ENCODE peak calls at places on chromosomes 5 and 9, in nine cellular contexts. C, E, Z, T, X, J, M, K and G are unnamed samples.

GRCh38 chr9:6628714-6629113 is 16.8 kb downstream of the GLDC start:
- DNase-seq in M (no peak), E (no peak), J (no peak), T (no peak), C (no peak), Z (no peak), K (no peak), X (no peak), G (no peak)

GRCh38 chr9:69314547-69314946 is 10.5 kb upstream of the ENTREP1 start:
- DNase-seq in Z (no peak), K (no peak), M (no peak), C (no peak), T (no peak), J (no peak), X (no peak), E (no peak), G (no peak)

GRCh38 chr5:55063899-55064298 is 38.5 kb upstream of the GZMA start:
- DNase-seq in M (no peak), K (no peak), J (no peak), T (no peak), E (no peak), X (no peak), Z (no peak), C (no peak), G (no peak)

GRCh38 chr5:170631471-170632195 is 127.8 kb downstream of the KCNIP1 start:
- DNase-seq in X (peak), C (peak), E (peak), K (peak), M (no peak), Z (no peak), J (no peak), T (no peak), G (no peak)

GRCh38 chr9:129210125-129210524 is 32.1 kb upstream of the IER5L start:
- DNase-seq in X (no peak), E (no peak), T (no peak), C (no peak), Z (no peak), M (no peak), K (no peak), J (no peak), G (no peak)

GRCh38 chr9:79189511-79189924 is 382.2 kb upstream of the TLE4 start:
- DNase-seq in K (no peak), C (no peak), E (no peak), Z (no peak), J (no peak), X (no peak), T (no peak), M (no peak), G (no peak)

GRCh38 chr5:91111473-91112238 is 271.5 kb downstream of the ARRDC3 start:
- DNase-seq in C (no peak), T (no peak), Z (no peak), J (no peak), K (no peak), M (no peak), E (no peak), X (no peak), G (no peak)

GRCh38 chr9:14438232-14438966 is 124.5 kb upstream of the NFIB start:
- DNase-seq in Z (no peak), E (no peak), J (no peak), T (no peak), K (no peak), M (no peak), C (no peak), X (no peak), G (no peak)

GRCh38 chr5:55234171-55234700 is 828 bp upstream of the CCNO start:
- DNase-seq in J (peak), T (peak), E (peak), C (peak), M (no peak), X (peak), K (no peak), Z (no peak), G (no peak)

GRCh38 chr9:4009006-4009511 is 290.8 kb downstream of the GLIS3 start:
- DNase-seq in M (no peak), Z (no peak), X (no peak), K (peak), C (no peak), E (no peak), T (no peak), J (no peak), G (no peak)

GRCh38 chr9:136578915-136579637 is 33.2 kb upstream of the NOTCH1 start:
- DNase-seq in X (no peak), M (no peak), E (no peak), T (no peak), Z (no peak), J (no peak), C (peak), K (peak), G (no peak)

GRCh38 chr9:120839146-120839545 is 3.6 kb downstream of the PSMD5 start:
- DNase-seq in Z (no peak), X (no peak), M (no peak), T (no peak), J (no peak), C (no peak), E (no peak), K (no peak), G (no peak)

GRCh38 chr5:141338538-141339306 is at the start of gene PCDHGA2:
- DNase-seq in M (no peak), E (no peak), T (no peak), K (peak), C (peak), J (peak), X (peak), Z (no peak), G (peak)

GRCh38 chr5:73374520-73375235 is 73.9 kb downstream of the FOXD1 start:
- DNase-seq in J (no peak), X (no peak), K (no peak), C (no peak), E (no peak), M (no peak), Z (no peak), T (no peak), G (no peak)
- TF ChIP-seq POLR2A in J (no peak), X (no peak), K (no peak), C (no peak), E (no peak), M (no peak), Z (no peak), T (no peak), G (no peak)

GRCh38 chr9:134407123-134407779 is 81.0 kb downstream of the RXRA start:
- DNase-seq in T (peak), Z (peak), C (peak), X (peak), M (peak), J (peak), K (peak), E (peak), G (peak)
- TF ChIP-seq POLR2A in T (peak), Z (no peak), C (no peak), X (no peak), M (peak), J (no peak), K (no peak), E (peak), G (no peak)

GRCh38 chr9:89522261-89522978 is 24.5 kb upstream of the SEMA4D start:
- DNase-seq in K (no peak), C (no peak), Z (no peak), X (no peak), M (no peak), E (no peak), J (peak), T (no peak), G (no peak)
- TF ChIP-seq POLR2A in K (no peak), C (no peak), Z (no peak), X (no peak), M (no peak), E (no peak), J (no peak), T (no peak), G (no peak)

GRCh38 chr9:21331676-21332402 is 3.4 kb downstream of the KLHL9 start:
- DNase-seq in T (no peak), J (no peak), E (no peak), K (no peak), X (no peak), C (no peak), Z (no peak), M (no peak), G (no peak)

GRCh38 chr9:21334603-21334968 is 618 bp downstream of the KLHL9 start:
- DNase-seq in C (peak), X (no peak), M (no peak), E (no peak), Z (no peak), K (no peak), T (no peak), J (no peak), G (no peak)

GRCh38 chr9:21336467-21336866 is 1.3 kb upstream of the KLHL9 start:
- DNase-seq in X (no peak), C (no peak), J (no peak), T (no peak), K (no peak), Z (no peak), E (no peak), M (no peak), G (no peak)

GRCh38 chr9:21340735-21341134 is 5.5 kb upstream of the KLHL9 start:
- DNase-seq in T (no peak), J (no peak), K (no peak), E (no peak), Z (no peak), M (no peak), C (no peak), X (no peak), G (no peak)

DNA sequence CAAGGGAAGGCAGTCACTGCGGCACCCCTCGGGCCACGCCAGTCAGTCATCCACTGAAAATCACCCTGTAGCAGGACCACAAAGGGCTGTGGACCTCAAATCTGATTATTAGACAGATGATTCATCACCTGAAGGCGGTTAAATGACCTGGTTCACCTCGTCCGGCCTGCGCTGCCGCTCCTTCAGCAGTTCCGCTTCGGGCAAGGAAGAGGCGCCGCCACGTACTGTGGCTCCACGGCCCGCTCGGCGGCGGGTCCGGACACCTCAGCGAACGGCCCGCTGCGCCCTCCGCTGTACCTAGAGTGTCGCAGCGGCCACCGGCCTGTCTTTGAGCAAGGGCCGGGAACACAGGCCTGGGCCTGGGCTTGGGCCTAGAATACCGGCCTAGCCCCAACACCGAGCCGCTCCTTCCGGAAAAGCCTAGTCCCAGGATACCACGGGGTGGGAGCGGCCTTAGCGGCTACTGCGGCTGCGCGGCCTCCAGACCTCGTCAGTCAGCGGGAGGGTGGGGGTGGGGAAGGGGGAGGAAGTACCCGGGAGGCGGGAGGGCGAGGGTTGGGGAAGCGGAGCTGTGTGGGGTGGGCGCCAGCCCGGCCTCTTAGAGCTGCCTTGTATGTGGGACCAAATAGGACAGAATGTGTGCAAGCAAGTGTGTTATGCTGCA is at the start of gene KLHL9:
- DNase-seq in C (peak), J (peak), K (peak), E (peak), Z (peak), T (peak), X (peak), M (peak), G (peak)
- TF ChIP-seq POLR2A in C (peak), J (peak), K (peak), E (peak), Z (peak), T (peak), X (no peak), M (peak), G (peak)

GRCh38 chr9:27528278-27528885 is 1.2 kb downstream of the MOB3B start:
- DNase-seq in E (peak), Z (peak), M (peak), X (peak), K (peak), T (peak), J (peak), C (peak), G (peak)
- TF ChIP-seq POLR2A in E (peak), Z (peak), M (peak), X (no peak), K (peak), T (no peak), J (no peak), C (peak), G (peak)

GRCh38 chr9:95511232-95511951 is 5.4 kb downstream of the PTCH1 start:
- DNase-seq in K (no peak), X (peak), C (peak), T (no peak), E (peak), Z (peak), J (peak), M (peak), G (peak)
- TF ChIP-seq POLR2A in K (no peak), X (no peak), C (no peak), T (no peak), E (no peak), Z (no peak), J (no peak), M (no peak), G (no peak)

GRCh38 chr5:111756701-111757581 is at the start of gene NREP:
- DNase-seq in E (peak), X (peak), K (peak), J (peak), Z (peak), T (peak), C (peak), M (peak), G (peak)
- TF ChIP-seq POLR2A in E (peak), X (no peak), K (no peak), J (no peak), Z (no peak), T (no peak), C (peak), M (no peak), G (peak)

DNA sequence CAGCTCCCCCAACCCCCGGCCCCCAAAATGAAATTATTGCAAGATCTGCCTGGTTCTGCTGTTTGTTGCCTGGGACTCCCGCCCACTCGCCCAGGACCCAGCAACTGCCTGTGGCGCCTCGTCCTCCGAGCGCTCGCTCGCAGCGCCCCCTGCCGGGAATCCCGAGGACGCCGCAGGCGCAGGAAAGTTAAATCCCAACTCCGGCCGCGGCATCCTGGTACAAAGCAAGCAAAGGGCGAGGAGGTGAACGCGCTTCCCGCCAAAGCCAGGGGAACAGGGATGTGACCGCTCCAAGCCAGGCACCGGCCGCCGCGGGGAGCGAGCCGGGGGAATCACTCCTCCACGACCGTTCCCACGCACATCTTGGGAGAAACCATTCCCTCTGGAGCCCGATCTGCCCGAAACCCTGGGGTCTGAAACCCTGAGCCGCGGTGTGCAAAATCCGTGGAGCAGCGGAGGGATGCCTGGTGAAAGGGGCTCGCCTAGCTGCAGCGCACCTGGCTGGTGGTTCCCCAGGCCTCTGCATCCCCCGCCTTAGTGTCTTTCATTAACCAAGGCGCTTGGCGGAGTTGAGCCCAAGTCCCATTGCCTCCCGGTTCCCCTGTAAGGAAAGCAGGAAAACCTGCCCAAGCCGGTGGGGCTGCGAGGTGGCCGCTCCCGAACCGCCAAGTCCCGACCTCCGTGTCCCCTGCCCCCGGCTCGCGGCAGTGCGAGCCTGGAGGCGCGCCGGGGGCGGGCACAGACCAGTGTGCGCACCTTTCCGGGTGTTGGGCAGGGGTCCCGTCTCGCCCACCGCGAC is 1.2 kb downstream of the SEMA5A start:
- DNase-seq in E (peak), Z (peak), X (peak), C (peak), K (peak), T (peak), J (peak), M (peak), G (peak)
- TF ChIP-seq POLR2A in E (no peak), Z (no peak), X (no peak), C (no peak), K (no peak), T (no peak), J (no peak), M (peak), G (no peak)

GRCh38 chr9:708556-709432 is 132.7 kb upstream of the DMRT1 start:
- DNase-seq in J (peak), Z (no peak), K (no peak), M (no peak), C (no peak), X (peak), T (peak), E (peak), G (no peak)

GRCh38 chr9:703392-703791 is 138.1 kb upstream of the DMRT1 start:
- DNase-seq in X (no peak), C (no peak), M (no peak), T (no peak), Z (no peak), E (no peak), J (no peak), K (no peak), G (no peak)

GRCh38 chr9:706073-706472 is 135.4 kb upstream of the DMRT1 start:
- DNase-seq in C (no peak), M (no peak), K (no peak), Z (no peak), J (no peak), X (no peak), T (no peak), E (no peak), G (no peak)

GRCh38 chr9:708182-708555 is 133.3 kb upstream of the DMRT1 start:
- DNase-seq in C (no peak), K (no peak), M (no peak), X (no peak), E (no peak), T (no peak), J (no peak), Z (no peak), G (no peak)

DNA sequence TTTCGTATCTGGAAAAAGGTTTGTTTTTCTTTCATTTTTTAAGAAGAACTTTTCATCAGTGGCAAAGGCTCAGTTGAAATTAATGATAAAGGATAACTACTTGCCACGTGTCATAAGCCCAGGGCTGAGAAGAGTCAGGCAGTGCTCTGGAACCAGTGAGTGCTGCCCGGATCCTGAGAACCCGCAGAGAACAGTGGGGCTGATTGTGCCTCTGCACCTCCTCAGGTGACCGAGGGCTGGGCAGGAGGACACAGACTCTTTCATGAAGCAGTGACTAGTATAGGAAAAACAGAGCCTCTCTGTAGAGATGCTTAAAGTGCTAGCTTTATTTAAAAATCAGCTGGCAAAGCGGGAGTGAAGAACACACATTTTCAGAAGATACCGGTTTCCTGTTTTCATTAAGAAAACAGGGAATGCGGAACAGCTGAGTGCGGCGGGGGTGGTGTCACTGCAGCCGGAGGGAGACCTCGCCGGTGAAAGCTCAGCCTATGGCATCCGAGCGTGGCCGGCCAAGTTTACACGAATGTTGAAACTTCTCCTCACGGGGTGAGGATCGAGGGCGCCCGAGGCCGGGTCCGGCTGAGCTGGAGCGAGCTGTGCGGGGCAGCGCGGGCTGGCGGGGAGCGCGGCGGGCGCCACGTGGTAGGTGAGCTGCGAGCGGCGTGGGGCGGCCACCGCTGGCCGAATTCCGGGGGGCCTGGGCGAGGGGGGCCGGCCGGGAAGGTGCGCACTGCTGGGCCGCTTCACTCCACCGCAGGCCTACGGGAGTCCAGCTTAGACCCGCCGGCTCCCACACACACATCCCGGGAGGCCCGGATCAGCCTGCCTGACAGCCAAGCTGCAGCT is 134.7 kb upstream of the DMRT1 start:
- DNase-seq in K (peak), E (peak), M (peak), J (peak), C (peak), Z (peak), X (peak), T (peak), G (peak)
- TF ChIP-seq POLR2A in K (no peak), E (peak), M (no peak), J (no peak), C (no peak), Z (no peak), X (no peak), T (peak), G (no peak)